ENCODE peak calls at places on chromosomes 1 and 21, in ten cellular contexts. C, P, W, E, S, G, O, V, M and L are unnamed samples.

GRCh38 chr1:185585770-185586169 is 148.4 kb upstream of the HMCN1 start:
- DNase-seq in C (no peak), P (no peak), W (no peak), E (no peak), S (no peak), G (no peak), O (no peak), V (peak; percentile 39), M (no peak), L (no peak)

GRCh38 chr1:200294241-200294640 is 115.6 kb downstream of the ZNF281 start:
- DNase-seq in C (no peak), P (no peak), W (no peak), E (no peak), S (no peak), G (no peak), O (no peak), V (no peak), M (no peak), L (no peak)

GRCh38 chr1:23577056-23577985 is 18.0 kb upstream of the ID3 start:
- DNase-seq in C (no peak), P (no peak), W (no peak), E (peak; percentile 53), S (no peak), G (no peak), O (no peak), V (no peak), M (peak; percentile 75), L (no peak)

GRCh38 chr1:29590583-29591555 is 354.5 kb downstream of the PTPRU start:
- DNase-seq in C (no peak), P (no peak), W (peak; percentile 30), E (no peak), S (no peak), G (no peak), O (no peak), V (no peak), M (no peak), L (no peak)

GRCh38 chr1:203668401-203668800 is 41.8 kb downstream of the ATP2B4 start:
- DNase-seq in C (no peak), P (no peak), W (no peak), E (no peak), S (no peak), G (no peak), O (no peak), V (no peak), M (no peak), L (no peak)

GRCh38 chr1:7549277-7549676 is 221.8 kb upstream of the VAMP3 start:
- DNase-seq in C (no peak), P (no peak), W (no peak), E (no peak), S (peak; percentile 91), G (no peak), O (no peak), V (peak; percentile 74), M (peak; percentile 50), L (peak; percentile 52)

GRCh38 chr1:8021676-8022266 is 4.3 kb downstream of the ERRFI1 start:
- DNase-seq in C (no peak), P (no peak), W (peak; percentile 50), E (no peak), S (no peak), G (no peak), O (no peak), V (no peak), M (peak; percentile 22), L (no peak)

GRCh38 chr1:27618341-27619067 is 14.6 kb upstream of the AHDC1 start:
- DNase-seq in C (no peak), P (no peak), W (no peak), E (no peak), S (no peak), G (no peak), O (no peak), V (no peak), M (no peak), L (no peak)

GRCh38 chr1:19397217-19397945 is 85.3 kb downstream of the SLC66A1 start:
- DNase-seq in C (no peak), P (no peak), W (no peak), E (no peak), S (no peak), G (no peak), O (no peak), V (no peak), M (no peak), L (no peak)

GRCh38 chr1:19395678-19396192 is 83.6 kb downstream of the SLC66A1 start:
- DNase-seq in C (no peak), P (no peak), W (no peak), E (no peak), S (no peak), G (no peak), O (peak; percentile 41), V (no peak), M (peak; percentile 28), L (no peak)

GRCh38 chr1:19400189-19400588 is 85.2 kb downstream of the CAPZB start:
- DNase-seq in C (no peak), P (no peak), W (no peak), E (no peak), S (no peak), G (no peak), O (no peak), V (peak; percentile 17), M (no peak), L (no peak)

GRCh38 chr1:19396280-19396679 is 84.2 kb downstream of the SLC66A1 start:
- DNase-seq in C (no peak), P (no peak), W (no peak), E (no peak), S (no peak), G (no peak), O (no peak), V (no peak), M (no peak), L (no peak)

DNA sequence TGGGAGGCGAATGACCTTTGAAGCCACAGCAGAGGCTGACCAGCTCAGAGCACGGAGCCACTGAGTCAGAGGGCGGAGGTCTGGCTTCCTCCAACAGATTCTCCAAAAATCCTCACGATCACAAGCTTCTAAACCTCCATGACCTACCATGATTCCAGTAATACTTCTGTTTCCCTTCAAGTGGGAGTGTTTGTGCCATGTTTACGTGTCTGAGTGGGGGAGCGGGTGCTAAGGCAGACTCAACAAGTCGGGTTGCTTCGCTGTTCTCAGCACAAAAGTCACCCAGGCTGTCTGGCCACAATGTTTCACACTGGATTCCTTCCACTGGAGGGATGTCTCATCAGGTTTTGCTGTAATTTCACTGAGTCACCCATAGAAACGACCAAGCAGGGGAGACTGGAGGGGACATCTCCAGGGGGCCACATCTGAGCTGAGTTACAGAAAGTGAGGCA is 86.2 kb downstream of the SLC66A1 start:
- DNase-seq in C (no peak), P (no peak), W (no peak), E (no peak), S (no peak), G (no peak), O (no peak), V (no peak), M (peak; percentile 85), L (no peak)
- TF ChIP-seq CTCF in C (no peak), P (no peak), W (no peak), E (peak; percentile 23), S (no peak), G (no peak), O (no peak), V (no peak), M (peak; percentile 64), L (peak; percentile 33)

GRCh38 chr21:29025328-29025713 is 853 bp downstream of the USP16 start:
- DNase-seq in C (no peak), P (no peak), W (no peak), E (no peak), S (no peak), G (no peak), O (no peak), V (no peak), M (no peak), L (no peak)

GRCh38 chr21:29022141-29022540 is 2.3 kb upstream of the USP16 start:
- DNase-seq in C (no peak), P (no peak), W (no peak), E (no peak), S (no peak), G (no peak), O (no peak), V (no peak), M (no peak), L (no peak)

GRCh38 chr21:29029524-29029923 is 5.1 kb downstream of the USP16 start:
- DNase-seq in C (no peak), P (no peak), W (no peak), E (no peak), S (no peak), G (no peak), O (no peak), V (no peak), M (no peak), L (no peak)

GRCh38 chr21:29024474-29025327 is at the start of gene USP16:
- DNase-seq in C (peak; percentile 96), P (peak; percentile 92), W (peak; percentile 98), E (peak; percentile 96), S (peak; percentile 98), G (peak; percentile 95), O (peak; percentile 96), V (peak; percentile 97), M (peak; percentile 99), L (peak; percentile 95)
- H3K4me1 ChIP-seq in C (peaks cover 40% of the 10 kb centered on the region), P (peaks cover 22% of the 10 kb centered on the region), W (no peaks in the 10 kb centered on the region), E (no peaks in the 10 kb centered on the region), S (peaks cover 5% of the 10 kb centered on the region), G (peaks cover 13% of the 10 kb centered on the region), O (no peaks in the 10 kb centered on the region), V (peaks cover 5% of the 10 kb centered on the region), M (peaks cover 7% of the 10 kb centered on the region), L (peaks cover 29% of the 10 kb centered on the region)

GRCh38 chr1:36966242-36966641 is 68.1 kb downstream of the GRIK3 start:
- DNase-seq in C (no peak), P (peak; percentile 21), W (no peak), E (no peak), S (no peak), G (peak; percentile 22), O (peak; percentile 58), V (no peak), M (peak; percentile 2), L (no peak)

GRCh38 chr1:36968730-36969129 is 65.6 kb downstream of the GRIK3 start:
- DNase-seq in C (no peak), P (no peak), W (no peak), E (no peak), S (no peak), G (no peak), O (no peak), V (no peak), M (no peak), L (no peak)

GRCh38 chr1:36962991-36963390 is 71.3 kb downstream of the GRIK3 start:
- DNase-seq in C (no peak), P (no peak), W (no peak), E (no peak), S (no peak), G (no peak), O (no peak), V (no peak), M (no peak), L (no peak)

GRCh38 chr1:36964830-36965229 is 69.5 kb downstream of the GRIK3 start:
- DNase-seq in C (no peak), P (no peak), W (no peak), E (no peak), S (no peak), G (no peak), O (no peak), V (no peak), M (no peak), L (no peak)

DNA sequence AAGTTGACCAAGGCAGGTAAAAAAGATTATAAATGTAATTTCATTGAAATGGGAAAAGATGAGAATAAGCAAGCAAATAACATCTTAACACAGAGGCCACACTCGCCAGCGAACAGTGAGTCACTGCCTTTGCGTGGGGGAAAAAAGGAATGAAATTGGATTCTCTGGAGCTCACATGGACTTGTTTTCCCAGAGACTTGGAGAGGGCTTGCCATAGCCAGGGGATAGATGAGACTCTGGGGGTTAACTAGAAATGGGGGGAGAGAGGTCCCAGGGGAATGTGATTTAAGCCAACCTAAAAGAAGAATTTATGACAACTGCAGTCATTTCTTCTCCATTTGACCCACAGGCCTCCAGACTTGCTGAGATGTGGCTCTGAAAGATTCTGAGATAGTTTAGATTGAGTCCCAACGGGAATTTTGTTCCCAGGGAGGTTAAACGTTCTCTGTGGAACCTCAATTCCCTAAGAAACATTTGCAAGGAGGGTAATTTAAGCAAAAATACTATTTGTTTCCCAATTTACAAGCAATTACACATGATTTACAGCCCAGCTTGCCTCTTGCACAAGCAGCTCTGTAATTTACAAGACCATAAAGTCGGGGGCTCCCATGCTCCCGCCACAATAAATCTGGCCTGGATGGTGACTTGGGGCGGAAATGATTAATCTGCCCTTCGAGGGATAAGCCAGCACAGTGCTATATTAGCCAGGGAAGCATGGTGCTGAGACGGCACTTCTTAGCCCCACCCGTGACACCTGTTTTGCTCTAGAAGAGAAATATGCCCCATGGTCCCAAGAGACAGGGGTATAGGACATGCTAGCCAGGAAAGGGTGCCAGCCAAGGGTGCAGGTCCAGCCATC is 68.8 kb downstream of the GRIK3 start:
- DNase-seq in C (no peak), P (no peak), W (no peak), E (no peak), S (no peak), G (no peak), O (no peak), V (no peak), M (no peak), L (no peak)
- H3K9me3 ChIP-seq in C (no peaks in the 10 kb centered on the region), P (no peaks in the 10 kb centered on the region), W (no peaks in the 10 kb centered on the region), E (no peaks in the 10 kb centered on the region), S (no peaks in the 10 kb centered on the region), G (no peaks in the 10 kb centered on the region), O (no peaks in the 10 kb centered on the region), V (no peaks in the 10 kb centered on the region), M (no peaks in the 10 kb centered on the region), L (no peaks in the 10 kb centered on the region)

GRCh38 chr1:167207940-167208623 is 12.6 kb upstream of the POU2F1 start:
- DNase-seq in C (no peak), P (no peak), W (no peak), E (no peak), S (no peak), G (no peak), O (no peak), V (no peak), M (no peak), L (no peak)
- TF ChIP-seq CTCF in C (peak; percentile 50), P (peak; percentile 25), W (no peak), E (no peak), S (peak; percentile 46), G (no peak), O (peak; percentile 56), V (no peak), M (no peak), L (peak; percentile 16)